ENCODE peak calls at places on chromosomes 16 and 17, in ten cellular contexts. One of them, this sample, is unnamed.

GRCh38 chr17:59490259-59490658 is 75.2 kb upstream of the DHX40 start:
- DNase-seq in foreskin fibroblast: no peak
- DNase-seq in neural progenitor cell: no peak
- DNase-seq in kidney: no peak
- DNase-seq in cardiac muscle cell: no peak
- DNase-seq in cardiac fibroblast: no peak
- DNase-seq in effector memory CD4-positive, alpha-beta T cell: no peak
- DNase-seq in CD4-positive, alpha-beta memory T cell: no peak
- DNase-seq in adrenal gland: no peak
- DNase-seq in AG10803: no peak
- DNase-seq in this sample: no peak

GRCh38 chr16:58501242-58502131 is 1.5 kb downstream of the NDRG4 start:
- DNase-seq in CD4-positive, alpha-beta memory T cell: peak
- DNase-seq in foreskin fibroblast: no peak
- DNase-seq in AG10803: no peak
- DNase-seq in neural progenitor cell: peak
- DNase-seq in adrenal gland: no peak
- DNase-seq in kidney: peak
- DNase-seq in cardiac fibroblast: no peak
- DNase-seq in effector memory CD4-positive, alpha-beta T cell: peak
- DNase-seq in cardiac muscle cell: no peak
- DNase-seq in this sample: no peak

GRCh38 chr17:41619162-41619933 is 5.0 kb downstream of the KRT17 start:
- DNase-seq in foreskin fibroblast: no peak
- DNase-seq in cardiac fibroblast: no peak
- DNase-seq in cardiac muscle cell: no peak
- DNase-seq in neural progenitor cell: no peak
- DNase-seq in AG10803: no peak
- DNase-seq in CD4-positive, alpha-beta memory T cell: no peak
- DNase-seq in effector memory CD4-positive, alpha-beta T cell: no peak
- DNase-seq in adrenal gland: no peak
- DNase-seq in kidney: no peak
- DNase-seq in this sample: no peak

GRCh38 chr16:2532494-2533141 is 1.4 kb upstream of the CEMP1 start:
- DNase-seq in adrenal gland: peak
- DNase-seq in kidney: peak
- DNase-seq in neural progenitor cell: peak
- DNase-seq in AG10803: peak
- DNase-seq in foreskin fibroblast: peak
- DNase-seq in cardiac muscle cell: peak
- DNase-seq in cardiac fibroblast: peak
- DNase-seq in effector memory CD4-positive, alpha-beta T cell: peak
- DNase-seq in CD4-positive, alpha-beta memory T cell: peak
- DNase-seq in this sample: no peak

GRCh38 chr17:21378553-21378952 is 2.4 kb downstream of the KCNJ12 start:
- DNase-seq in adrenal gland: no peak
- DNase-seq in cardiac fibroblast: no peak
- DNase-seq in kidney: no peak
- DNase-seq in foreskin fibroblast: no peak
- DNase-seq in neural progenitor cell: no peak
- DNase-seq in AG10803: no peak
- DNase-seq in CD4-positive, alpha-beta memory T cell: no peak
- DNase-seq in effector memory CD4-positive, alpha-beta T cell: no peak
- DNase-seq in cardiac muscle cell: no peak
- DNase-seq in this sample: no peak

GRCh38 chr17:34377078-34377823 is 14.2 kb upstream of the CCL1 start:
- DNase-seq in cardiac fibroblast: no peak
- DNase-seq in cardiac muscle cell: no peak
- DNase-seq in effector memory CD4-positive, alpha-beta T cell: no peak
- DNase-seq in CD4-positive, alpha-beta memory T cell: no peak
- DNase-seq in kidney: no peak
- DNase-seq in AG10803: no peak
- DNase-seq in adrenal gland: no peak
- DNase-seq in foreskin fibroblast: no peak
- DNase-seq in neural progenitor cell: no peak
- DNase-seq in this sample: no peak

GRCh38 chr17:43982171-43982570 is 22.3 kb upstream of the NAGS start:
- DNase-seq in foreskin fibroblast: peak
- DNase-seq in neural progenitor cell: no peak
- DNase-seq in kidney: no peak
- DNase-seq in CD4-positive, alpha-beta memory T cell: no peak
- DNase-seq in adrenal gland: no peak
- DNase-seq in cardiac muscle cell: no peak
- DNase-seq in effector memory CD4-positive, alpha-beta T cell: no peak
- DNase-seq in cardiac fibroblast: no peak
- DNase-seq in AG10803: no peak
- DNase-seq in this sample: no peak

GRCh38 chr16:55709801-55710200 is 54.0 kb downstream of the SLC6A2 start:
- DNase-seq in cardiac muscle cell: no peak
- DNase-seq in cardiac fibroblast: no peak
- DNase-seq in kidney: no peak
- DNase-seq in adrenal gland: no peak
- DNase-seq in neural progenitor cell: no peak
- DNase-seq in foreskin fibroblast: no peak
- DNase-seq in effector memory CD4-positive, alpha-beta T cell: no peak
- DNase-seq in CD4-positive, alpha-beta memory T cell: no peak
- DNase-seq in AG10803: no peak
- DNase-seq in this sample: no peak

GRCh38 chr17:12622726-12623125 is 43.0 kb upstream of the MYOCD start:
- DNase-seq in foreskin fibroblast: peak
- DNase-seq in adrenal gland: peak
- DNase-seq in neural progenitor cell: no peak
- DNase-seq in cardiac muscle cell: peak
- DNase-seq in kidney: no peak
- DNase-seq in AG10803: peak
- DNase-seq in cardiac fibroblast: peak
- DNase-seq in effector memory CD4-positive, alpha-beta T cell: no peak
- DNase-seq in CD4-positive, alpha-beta memory T cell: no peak
- DNase-seq in this sample: no peak

GRCh38 chr16:27515874-27516353 is 33.8 kb downstream of the GTF3C1 start:
- DNase-seq in CD4-positive, alpha-beta memory T cell: no peak
- DNase-seq in cardiac fibroblast: peak
- DNase-seq in neural progenitor cell: peak
- DNase-seq in cardiac muscle cell: peak
- DNase-seq in effector memory CD4-positive, alpha-beta T cell: no peak
- DNase-seq in adrenal gland: peak
- DNase-seq in foreskin fibroblast: peak
- DNase-seq in kidney: no peak
- DNase-seq in AG10803: no peak
- DNase-seq in this sample: peak

GRCh38 chr16:27508476-27508875 is 41.2 kb downstream of the GTF3C1 start:
- DNase-seq in cardiac muscle cell: no peak
- DNase-seq in effector memory CD4-positive, alpha-beta T cell: no peak
- DNase-seq in CD4-positive, alpha-beta memory T cell: no peak
- DNase-seq in AG10803: no peak
- DNase-seq in cardiac fibroblast: no peak
- DNase-seq in adrenal gland: no peak
- DNase-seq in foreskin fibroblast: no peak
- DNase-seq in neural progenitor cell: no peak
- DNase-seq in kidney: no peak
- DNase-seq in this sample: no peak

GRCh38 chr16:27514806-27515205 is 34.9 kb downstream of the GTF3C1 start:
- DNase-seq in cardiac fibroblast: no peak
- DNase-seq in neural progenitor cell: no peak
- DNase-seq in AG10803: no peak
- DNase-seq in CD4-positive, alpha-beta memory T cell: no peak
- DNase-seq in kidney: no peak
- DNase-seq in cardiac muscle cell: no peak
- DNase-seq in adrenal gland: no peak
- DNase-seq in foreskin fibroblast: no peak
- DNase-seq in effector memory CD4-positive, alpha-beta T cell: no peak
- DNase-seq in this sample: no peak

GRCh38 chr16:27512061-27512460 is 37.7 kb downstream of the GTF3C1 start:
- DNase-seq in kidney: no peak
- DNase-seq in adrenal gland: no peak
- DNase-seq in foreskin fibroblast: no peak
- DNase-seq in cardiac fibroblast: no peak
- DNase-seq in neural progenitor cell: no peak
- DNase-seq in AG10803: no peak
- DNase-seq in cardiac muscle cell: no peak
- DNase-seq in CD4-positive, alpha-beta memory T cell: no peak
- DNase-seq in effector memory CD4-positive, alpha-beta T cell: no peak
- DNase-seq in this sample: no peak

GRCh38 chr16:27511657-27512056 is 38.1 kb downstream of the GTF3C1 start:
- DNase-seq in cardiac fibroblast: peak
- DNase-seq in AG10803: peak
- DNase-seq in foreskin fibroblast: peak
- DNase-seq in kidney: no peak
- DNase-seq in cardiac muscle cell: peak
- DNase-seq in CD4-positive, alpha-beta memory T cell: no peak
- DNase-seq in adrenal gland: no peak
- DNase-seq in neural progenitor cell: no peak
- DNase-seq in effector memory CD4-positive, alpha-beta T cell: no peak
- DNase-seq in this sample: no peak
- H3K4me3 ChIP-seq in cardiac fibroblast: no peak
- H3K4me3 ChIP-seq in AG10803: no peak
- H3K4me3 ChIP-seq in foreskin fibroblast: no peak
- H3K4me3 ChIP-seq in kidney: no peak
- H3K4me3 ChIP-seq in cardiac muscle cell: no peak
- H3K4me3 ChIP-seq in CD4-positive, alpha-beta memory T cell: no peak
- H3K4me3 ChIP-seq in adrenal gland: no peak
- H3K4me3 ChIP-seq in neural progenitor cell: no peak
- H3K4me3 ChIP-seq in effector memory CD4-positive, alpha-beta T cell: no peak
- H3K4me3 ChIP-seq in this sample: no peak

GRCh38 chr16:23712976-23713375 is at the start of gene ERN2:
- DNase-seq in effector memory CD4-positive, alpha-beta T cell: no peak
- DNase-seq in AG10803: no peak
- DNase-seq in foreskin fibroblast: no peak
- DNase-seq in neural progenitor cell: peak
- DNase-seq in cardiac fibroblast: no peak
- DNase-seq in kidney: no peak
- DNase-seq in adrenal gland: no peak
- DNase-seq in CD4-positive, alpha-beta memory T cell: no peak
- DNase-seq in cardiac muscle cell: no peak
- DNase-seq in this sample: no peak
- H3K4me3 ChIP-seq in effector memory CD4-positive, alpha-beta T cell: no peak
- H3K4me3 ChIP-seq in AG10803: no peak
- H3K4me3 ChIP-seq in foreskin fibroblast: no peak
- H3K4me3 ChIP-seq in neural progenitor cell: peak
- H3K4me3 ChIP-seq in cardiac fibroblast: no peak
- H3K4me3 ChIP-seq in kidney: no peak
- H3K4me3 ChIP-seq in adrenal gland: no peak
- H3K4me3 ChIP-seq in CD4-positive, alpha-beta memory T cell: no peak
- H3K4me3 ChIP-seq in cardiac muscle cell: no peak
- H3K4me3 ChIP-seq in this sample: no peak

GRCh38 chr16:28537964-28538732 is 626 bp downstream of the NUPR1 start:
- DNase-seq in effector memory CD4-positive, alpha-beta T cell: no peak
- DNase-seq in cardiac muscle cell: no peak
- DNase-seq in foreskin fibroblast: no peak
- DNase-seq in CD4-positive, alpha-beta memory T cell: no peak
- DNase-seq in kidney: no peak
- DNase-seq in AG10803: no peak
- DNase-seq in neural progenitor cell: no peak
- DNase-seq in adrenal gland: peak
- DNase-seq in cardiac fibroblast: no peak
- DNase-seq in this sample: no peak

GRCh38 chr16:28532940-28533647 is 5.7 kb downstream of the NUPR1 start:
- DNase-seq in AG10803: no peak
- DNase-seq in adrenal gland: no peak
- DNase-seq in foreskin fibroblast: no peak
- DNase-seq in neural progenitor cell: no peak
- DNase-seq in CD4-positive, alpha-beta memory T cell: no peak
- DNase-seq in effector memory CD4-positive, alpha-beta T cell: no peak
- DNase-seq in kidney: no peak
- DNase-seq in cardiac fibroblast: no peak
- DNase-seq in cardiac muscle cell: no peak
- DNase-seq in this sample: no peak

GRCh38 chr16:28534542-28535373 is 4.0 kb downstream of the NUPR1 start:
- DNase-seq in adrenal gland: peak
- DNase-seq in effector memory CD4-positive, alpha-beta T cell: no peak
- DNase-seq in cardiac fibroblast: peak
- DNase-seq in AG10803: peak
- DNase-seq in CD4-positive, alpha-beta memory T cell: peak
- DNase-seq in kidney: no peak
- DNase-seq in cardiac muscle cell: peak
- DNase-seq in neural progenitor cell: no peak
- DNase-seq in foreskin fibroblast: peak
- DNase-seq in this sample: no peak

GRCh38 chr16:28538733-28539596 is at the start of gene NUPR1:
- DNase-seq in cardiac fibroblast: peak
- DNase-seq in AG10803: peak
- DNase-seq in neural progenitor cell: no peak
- DNase-seq in effector memory CD4-positive, alpha-beta T cell: no peak
- DNase-seq in CD4-positive, alpha-beta memory T cell: no peak
- DNase-seq in adrenal gland: peak
- DNase-seq in kidney: peak
- DNase-seq in cardiac muscle cell: peak
- DNase-seq in foreskin fibroblast: peak
- DNase-seq in this sample: no peak

GRCh38 chr16:28537076-28537475 is 1.7 kb downstream of the NUPR1 start:
- DNase-seq in adrenal gland: no peak
- DNase-seq in CD4-positive, alpha-beta memory T cell: peak
- DNase-seq in foreskin fibroblast: no peak
- DNase-seq in AG10803: no peak
- DNase-seq in effector memory CD4-positive, alpha-beta T cell: no peak
- DNase-seq in cardiac muscle cell: no peak
- DNase-seq in cardiac fibroblast: no peak
- DNase-seq in kidney: no peak
- DNase-seq in neural progenitor cell: no peak
- DNase-seq in this sample: no peak
- H3K4me3 ChIP-seq in adrenal gland: no peak
- H3K4me3 ChIP-seq in CD4-positive, alpha-beta memory T cell: no peak
- H3K4me3 ChIP-seq in foreskin fibroblast: peak
- H3K4me3 ChIP-seq in AG10803: peak
- H3K4me3 ChIP-seq in effector memory CD4-positive, alpha-beta T cell: no peak
- H3K4me3 ChIP-seq in cardiac muscle cell: no peak
- H3K4me3 ChIP-seq in cardiac fibroblast: peak
- H3K4me3 ChIP-seq in kidney: peak
- H3K4me3 ChIP-seq in neural progenitor cell: no peak
- H3K4me3 ChIP-seq in this sample: no peak

GRCh38 chr16:87540072-87540976 is 47.5 kb upstream of the ZCCHC14 start:
- DNase-seq in cardiac muscle cell: no peak
- DNase-seq in adrenal gland: no peak
- DNase-seq in kidney: no peak
- DNase-seq in neural progenitor cell: no peak
- DNase-seq in effector memory CD4-positive, alpha-beta T cell: no peak
- DNase-seq in foreskin fibroblast: no peak
- DNase-seq in AG10803: no peak
- DNase-seq in CD4-positive, alpha-beta memory T cell: no peak
- DNase-seq in cardiac fibroblast: no peak
- DNase-seq in this sample: no peak

GRCh38 chr16:87542531-87543102 is 49.8 kb upstream of the ZCCHC14 start:
- DNase-seq in effector memory CD4-positive, alpha-beta T cell: no peak
- DNase-seq in foreskin fibroblast: no peak
- DNase-seq in kidney: no peak
- DNase-seq in adrenal gland: no peak
- DNase-seq in cardiac fibroblast: no peak
- DNase-seq in AG10803: no peak
- DNase-seq in CD4-positive, alpha-beta memory T cell: no peak
- DNase-seq in neural progenitor cell: no peak
- DNase-seq in cardiac muscle cell: no peak
- DNase-seq in this sample: no peak

GRCh38 chr16:87539113-87539512 is 46.3 kb upstream of the ZCCHC14 start:
- DNase-seq in effector memory CD4-positive, alpha-beta T cell: no peak
- DNase-seq in foreskin fibroblast: no peak
- DNase-seq in neural progenitor cell: no peak
- DNase-seq in adrenal gland: no peak
- DNase-seq in cardiac muscle cell: no peak
- DNase-seq in AG10803: no peak
- DNase-seq in CD4-positive, alpha-beta memory T cell: no peak
- DNase-seq in cardiac fibroblast: no peak
- DNase-seq in kidney: no peak
- DNase-seq in this sample: no peak

GRCh38 chr16:87541882-87542234 is 49.0 kb upstream of the ZCCHC14 start:
- DNase-seq in cardiac fibroblast: peak
- DNase-seq in neural progenitor cell: no peak
- DNase-seq in adrenal gland: no peak
- DNase-seq in CD4-positive, alpha-beta memory T cell: no peak
- DNase-seq in kidney: no peak
- DNase-seq in AG10803: no peak
- DNase-seq in effector memory CD4-positive, alpha-beta T cell: no peak
- DNase-seq in cardiac muscle cell: peak
- DNase-seq in foreskin fibroblast: no peak
- DNase-seq in this sample: no peak

GRCh38 chr16:87541004-87541881 is 48.4 kb upstream of the ZCCHC14 start:
- DNase-seq in effector memory CD4-positive, alpha-beta T cell: no peak
- DNase-seq in neural progenitor cell: peak
- DNase-seq in cardiac fibroblast: peak
- DNase-seq in CD4-positive, alpha-beta memory T cell: no peak
- DNase-seq in foreskin fibroblast: peak
- DNase-seq in AG10803: peak
- DNase-seq in adrenal gland: no peak
- DNase-seq in kidney: no peak
- DNase-seq in cardiac muscle cell: peak
- DNase-seq in this sample: no peak
- H3K4me3 ChIP-seq in effector memory CD4-positive, alpha-beta T cell: no peak
- H3K4me3 ChIP-seq in neural progenitor cell: no peak
- H3K4me3 ChIP-seq in cardiac fibroblast: peak
- H3K4me3 ChIP-seq in CD4-positive, alpha-beta memory T cell: no peak
- H3K4me3 ChIP-seq in foreskin fibroblast: peak
- H3K4me3 ChIP-seq in AG10803: peak
- H3K4me3 ChIP-seq in adrenal gland: no peak
- H3K4me3 ChIP-seq in kidney: peak
- H3K4me3 ChIP-seq in cardiac muscle cell: no peak
- H3K4me3 ChIP-seq in this sample: no peak

This sample was measured in Jurkat, Clone E6-1.